ENCODE peak calls at places on chromosomes 16 and 17, in nine cellular contexts. W is cardiac muscle cell; K is T-helper 22 cell; B is adrenal gland; G is Caki2; X is T-helper 2 cell; U is activated CD8-positive, alpha-beta T cell treated with anti-CD3 and anti-CD28 coated beads for 36 hours; J is hippocampal formation; V is esophagus muscularis mucosa. T is an unnamed sample.

GRCh38 chr17:43338886-43339516 is 59.8 kb upstream of the ARL4D start:
- DNase-seq in G (peak; percentile 52), W (peak; percentile 68), J (peak; percentile 70), X (peak; percentile 19), U (peak; percentile 83), B (peak; percentile 75), K (no peak), V (no peak), T (peak; percentile 80)

GRCh38 chr17:81885869-81886548 is 5.4 kb downstream of the ALYREF start:
- DNase-seq in G (peak; percentile 93), V (no peak), K (no peak), B (peak; percentile 85), W (no peak), J (no peak), X (no peak), U (no peak), T (no peak)

GRCh38 chr16:22677024-22677830 is 136.7 kb upstream of the HS3ST2 start:
- DNase-seq in U (no peak), W (no peak), G (no peak), B (no peak), J (no peak), X (no peak), V (no peak), K (no peak), T (no peak)

GRCh38 chr16:14669776-14670175 is 24.3 kb downstream of the PLA2G10 start:
- DNase-seq in B (no peak), U (no peak), X (no peak), V (no peak), W (no peak), J (no peak), G (no peak), K (no peak), T (no peak)

GRCh38 chr17:76527430-76528111 is 9.9 kb downstream of the CYGB start:
- DNase-seq in J (no peak), X (no peak), K (peak; percentile 14), G (no peak), U (peak; percentile 60), V (no peak), W (no peak), B (peak; percentile 38), T (no peak)

GRCh38 chr17:64622931-64623654 is 39.0 kb downstream of the SMURF2 start:
- DNase-seq in K (no peak), U (no peak), X (no peak), J (no peak), W (no peak), B (no peak), V (no peak), G (peak; percentile 40), T (no peak)

GRCh38 chr17:63222655-63223054 is 223.5 kb downstream of the CYB561 start:
- DNase-seq in X (no peak), K (no peak), V (no peak), U (peak; percentile 48), B (no peak), W (no peak), G (peak; percentile 5), J (no peak), T (no peak)

GRCh38 chr17:60170835-60171752 is 21.3 kb downstream of the CA4 start:
- DNase-seq in U (no peak), X (no peak), V (no peak), K (no peak), B (no peak), J (peak; percentile 68), G (no peak), W (no peak), T (peak; percentile 59)

GRCh38 chr17:1485748-1486376 is 6.6 kb downstream of the MYO1C start:
- DNase-seq in K (peak; percentile 72), J (no peak), V (no peak), U (peak; percentile 73), G (peak; percentile 50), W (peak; percentile 69), X (peak; percentile 51), B (peak; percentile 67), T (no peak)

GRCh38 chr16:66502020-66502913 is 47.7 kb downstream of the TK2 start:
- DNase-seq in J (no peak), B (peak; percentile 80), U (no peak), K (no peak), V (no peak), W (no peak), G (no peak), X (no peak), T (no peak)

GRCh38 chr16:78761427-78761826 is 662.0 kb downstream of the WWOX start:
- DNase-seq in W (no peak), X (no peak), K (no peak), U (peak; percentile 65), B (no peak), G (no peak), J (no peak), V (no peak), T (no peak)

GRCh38 chr17:67575325-67575724 is 142.4 kb upstream of the NOL11 start:
- DNase-seq in W (no peak), X (no peak), U (no peak), B (no peak), J (no peak), K (no peak), V (peak; percentile 90), G (peak; percentile 85), T (no peak)

GRCh38 chr17:60391419-60392041 is 403 bp downstream of the USP32 start:
- DNase-seq in J (no peak), B (no peak), V (no peak), X (no peak), K (no peak), U (no peak), G (no peak), W (peak; percentile 85), T (no peak)

GRCh38 chr17:73347355-73347754 is 35.6 kb upstream of the CDC42EP4 start:
- DNase-seq in J (peak; percentile 39), X (no peak), V (no peak), K (no peak), W (no peak), G (no peak), U (no peak), B (no peak), T (peak; percentile 70)

GRCh38 chr17:17876959-17877547 is 40.3 kb upstream of the SREBF1 start:
- DNase-seq in G (no peak), V (no peak), K (no peak), B (no peak), W (peak; percentile 23), U (no peak), J (no peak), X (no peak), T (no peak)